ENCODE peak calls at places on chromosomes 5 and 9, in six cellular contexts. G is AG09319, V is fibroblast of lung, Q is AG04450, C is HL-60, K is B cell. T is an unnamed sample.

GRCh38 chr5:96338624-96339023 is 94.4 kb downstream of the PCSK1 start:
- DNase-seq in G (no peak), V (no peak), Q (no peak), C (no peak), K (no peak), T (no peak)

GRCh38 chr5:15798006-15798405 is 298.0 kb downstream of the FBXL7 start:
- DNase-seq in G (no peak), V (peak), Q (no peak), C (no peak), K (no peak), T (no peak)

GRCh38 chr5:54024466-54024865 is 285.9 kb downstream of the ARL15 start:
- DNase-seq in G (no peak), V (peak), Q (peak), C (no peak), K (no peak), T (no peak)

GRCh38 chr9:89806371-89807100 is 201.7 kb downstream of the GADD45G start:
- DNase-seq in G (no peak), V (peak), Q (no peak), C (no peak), K (no peak), T (no peak)

GRCh38 chr5:62596096-62596495 is 17.5 kb downstream of the LRRC70 start:
- DNase-seq in G (no peak), V (no peak), Q (no peak), C (no peak), K (no peak), T (no peak)

GRCh38 chr5:113039229-113039628 is 62.6 kb downstream of the DCP2 start:
- DNase-seq in G (no peak), V (no peak), Q (no peak), C (no peak), K (no peak), T (no peak)

GRCh38 chr9:92669527-92669889 is 423 bp downstream of the IPPK start:
- DNase-seq in G (no peak), V (peak), Q (no peak), C (peak), K (peak), T (peak)

GRCh38 chr5:128905225-128906110 is 59.8 kb upstream of the SLC27A6 start:
- DNase-seq in G (peak), V (peak), Q (peak), C (peak), K (peak), T (peak)

GRCh38 chr9:131279196-131279926 is 3.1 kb upstream of the FAM78A start:
- DNase-seq in G (no peak), V (no peak), Q (no peak), C (no peak), K (no peak), T (no peak)

GRCh38 chr5:142685418-142686209 is at the start of gene FGF1:
- DNase-seq in G (no peak), V (peak), Q (no peak), C (no peak), K (no peak), T (no peak)

GRCh38 chr5:171418982-171419662 is at the start of gene FGF18:
- DNase-seq in G (peak), V (peak), Q (no peak), C (peak), K (peak), T (peak)

GRCh38 chr5:38360323-38361061 is 102.1 kb downstream of the EGFLAM start:
- DNase-seq in G (no peak), V (no peak), Q (no peak), C (no peak), K (no peak), T (no peak)

GRCh38 chr5:67283275-67283987 is 86.8 kb upstream of the CD180 start:
- DNase-seq in G (no peak), V (no peak), Q (no peak), C (no peak), K (no peak), T (no peak)

GRCh38 chr5:113293068-113293571 is 141.7 kb downstream of the TSSK1B start:
- DNase-seq in G (no peak), V (peak), Q (no peak), C (no peak), K (no peak), T (no peak)

GRCh38 chr5:79774855-79775237 is 85.2 kb downstream of the CMYA5 start:
- DNase-seq in G (no peak), V (no peak), Q (no peak), C (no peak), K (no peak), T (no peak)

GRCh38 chr5:120545007-120545406 is 80.9 kb downstream of the PRR16 start:
- DNase-seq in G (no peak), V (no peak), Q (no peak), C (no peak), K (no peak), T (no peak)

GRCh38 chr9:5111696-5112095 is 73.7 kb downstream of the INSL6 start:
- DNase-seq in G (no peak), V (no peak), Q (no peak), C (no peak), K (peak), T (no peak)

GRCh38 chr5:65059681-65060598 is 291.2 kb downstream of the CWC27 start:
- DNase-seq in G (no peak), V (peak), Q (no peak), C (no peak), K (no peak), T (no peak)

GRCh38 chr5:155285673-155286072 is 272.1 kb downstream of the KIF4B start:
- DNase-seq in G (no peak), V (no peak), Q (no peak), C (no peak), K (no peak), T (no peak)

GRCh38 chr5:155293605-155294178 is 280.1 kb downstream of the KIF4B start:
- DNase-seq in G (no peak), V (no peak), Q (no peak), C (no peak), K (no peak), T (no peak)

DNA sequence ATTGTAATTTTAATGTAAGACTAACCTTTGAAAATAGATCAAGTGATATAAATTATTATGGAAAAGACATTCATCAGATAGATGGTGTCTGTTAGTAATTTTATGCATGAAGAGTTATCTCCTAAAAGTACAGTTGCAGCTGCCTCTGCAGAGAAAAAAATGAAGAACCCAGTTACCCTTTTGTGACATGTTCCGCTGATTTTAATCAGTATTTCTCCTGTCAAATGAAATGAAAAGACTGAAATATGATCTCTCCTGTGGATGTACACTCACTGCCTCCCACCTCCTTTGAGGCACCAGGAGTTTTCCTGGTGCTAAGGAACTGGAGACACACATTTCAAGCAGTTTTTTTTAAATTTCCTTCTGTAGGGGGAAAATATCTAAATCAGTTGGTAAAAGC is 277.4 kb downstream of the KIF4B start:
- DNase-seq in G (no peak), V (no peak), Q (no peak), C (no peak), K (no peak), T (no peak)
- TF ChIP-seq CTCF in G (no peak), V (no peak), Q (no peak), C (no peak), K (no peak), T (no peak)

GRCh38 chr9:133463234-133463863 is 3.6 kb downstream of the CACFD1 start:
- DNase-seq in G (no peak), V (no peak), Q (no peak), C (no peak), K (no peak), T (no peak)
- TF ChIP-seq CTCF in G (no peak), V (no peak), Q (no peak), C (no peak), K (no peak), T (peak)

GRCh38 chr9:33816327-33817252 is at the start of gene UBE2R2:
- DNase-seq in G (peak), V (peak), Q (peak), C (peak), K (peak), T (peak)

GRCh38 chr9:33817327-33818166 is 587 bp downstream of the UBE2R2 start:
- DNase-seq in G (no peak), V (peak), Q (no peak), C (peak), K (peak), T (peak)

GRCh38 chr9:33814816-33815215 is 2.1 kb upstream of the UBE2R2 start:
- DNase-seq in G (no peak), V (no peak), Q (no peak), C (no peak), K (no peak), T (no peak)

GRCh38 chr9:33813712-33814641 is 3.0 kb upstream of the UBE2R2 start:
- DNase-seq in G (no peak), V (peak), Q (no peak), C (peak), K (peak), T (peak)

GRCh38 chr9:33815781-33816180 is 1.2 kb upstream of the UBE2R2 start:
- DNase-seq in G (no peak), V (no peak), Q (no peak), C (no peak), K (no peak), T (no peak)
- TF ChIP-seq CTCF in G (no peak), V (no peak), Q (no peak), C (no peak), K (no peak), T (no peak)

DNA sequence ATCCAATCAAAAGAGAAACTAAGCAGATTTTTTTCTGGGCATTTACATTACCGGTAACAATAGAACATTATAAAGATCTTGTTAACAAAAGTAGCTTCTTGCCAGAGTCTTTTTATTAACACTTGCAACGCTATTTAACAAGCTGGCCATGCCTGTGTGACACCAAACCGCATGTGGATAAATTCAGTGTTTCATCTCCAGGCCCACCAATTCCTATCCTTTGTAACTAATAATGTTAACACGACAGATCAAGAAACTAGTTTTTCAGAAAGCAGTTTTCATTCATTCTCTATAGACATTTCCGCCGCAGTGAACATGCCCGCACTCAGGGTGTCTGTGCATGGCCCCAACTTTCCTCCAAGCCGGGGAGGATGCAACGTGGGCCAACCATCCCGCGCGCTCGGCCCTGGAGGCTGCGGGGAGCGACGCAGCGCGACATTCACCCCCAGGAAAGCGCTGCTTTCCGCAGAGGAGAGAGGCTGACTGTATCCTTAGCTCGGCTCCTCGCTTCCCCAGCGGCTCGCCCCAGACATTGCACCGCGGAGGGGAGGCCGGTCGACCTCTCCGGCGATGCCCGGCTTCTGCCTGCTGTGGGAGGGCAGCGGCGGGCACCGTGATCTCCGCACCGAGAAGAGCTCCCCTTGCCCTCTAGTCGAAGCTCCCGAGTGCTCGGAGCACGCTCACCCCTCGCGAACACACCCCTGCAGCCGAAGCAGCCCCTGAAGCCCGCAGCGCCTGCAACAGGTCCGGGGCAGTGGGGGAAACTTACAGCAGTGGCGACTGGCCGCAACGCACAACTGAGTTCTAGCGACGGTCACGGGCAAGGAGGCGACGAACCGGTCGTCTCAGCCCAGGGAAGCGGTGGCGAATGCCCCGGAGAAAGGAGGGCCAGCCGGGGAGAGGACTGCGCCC is 734 bp downstream of the ENC1 start:
- DNase-seq in G (no peak), V (no peak), Q (no peak), C (peak), K (peak), T (peak)
- TF ChIP-seq CTCF in G (peak), V (peak), Q (peak), C (no peak), K (no peak), T (no peak)

DNA sequence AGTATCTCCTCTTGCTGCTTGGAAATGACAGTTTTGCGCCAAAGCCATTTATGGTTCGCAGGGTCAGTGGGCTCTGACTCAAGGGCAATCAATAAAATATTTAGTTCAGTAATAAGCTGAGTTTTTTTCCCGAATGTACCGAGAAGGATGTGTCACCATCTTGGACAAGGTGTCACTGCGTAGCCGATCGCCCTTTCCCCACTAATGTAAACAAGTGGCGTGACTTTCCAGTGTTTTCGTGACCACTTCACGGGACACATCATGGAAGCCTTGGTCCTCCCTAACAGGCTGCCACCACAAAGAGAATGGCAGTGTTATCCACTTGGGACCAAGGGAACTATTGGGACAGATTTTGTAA is 16.4 kb downstream of the ISL1 start:
- DNase-seq in G (no peak), V (no peak), Q (no peak), C (no peak), K (no peak), T (no peak)
- TF ChIP-seq CTCF in G (no peak), V (no peak), Q (no peak), C (no peak), K (no peak), T (no peak)

DNA sequence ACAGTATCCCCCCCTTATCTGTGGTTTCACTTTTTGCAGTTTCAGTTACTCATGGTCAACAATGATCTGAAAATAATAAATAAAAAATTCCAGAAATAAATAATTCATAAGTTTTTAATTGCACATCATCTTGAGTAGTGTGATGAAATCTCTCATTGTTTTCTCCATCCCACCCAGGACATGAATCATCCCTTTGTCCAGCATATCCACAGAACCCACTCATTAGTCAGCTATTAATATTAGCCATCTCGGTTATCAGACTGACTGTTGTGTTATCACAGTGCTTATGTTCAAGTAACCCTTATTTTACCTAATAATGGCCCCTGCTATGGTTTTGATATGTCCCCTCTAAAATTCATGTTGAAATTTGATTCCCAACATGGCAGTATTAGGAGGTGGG is 40.7 kb downstream of the FAM114A2 start:
- DNase-seq in G (no peak), V (peak), Q (no peak), C (no peak), K (no peak), T (no peak)
- TF ChIP-seq CTCF in G (no peak), V (no peak), Q (no peak), C (no peak), K (no peak), T (no peak)

GRCh38 chr5:73434921-73435320 is 13.7 kb downstream of the FOXD1 start:
- DNase-seq in G (no peak), V (no peak), Q (no peak), C (no peak), K (no peak), T (no peak)

GRCh38 chr5:73433982-73434342 is 14.6 kb downstream of the FOXD1 start:
- DNase-seq in G (peak), V (peak), Q (no peak), C (no peak), K (no peak), T (no peak)

GRCh38 chr5:73435640-73436534 is 12.7 kb downstream of the FOXD1 start:
- DNase-seq in G (no peak), V (no peak), Q (no peak), C (no peak), K (no peak), T (no peak)

GRCh38 chr5:73433272-73433981 is 15.2 kb downstream of the FOXD1 start:
- DNase-seq in G (no peak), V (no peak), Q (no peak), C (no peak), K (no peak), T (no peak)

GRCh38 chr5:73434461-73434860 is 14.1 kb downstream of the FOXD1 start:
- DNase-seq in G (no peak), V (no peak), Q (no peak), C (no peak), K (no peak), T (no peak)
- TF ChIP-seq CTCF in G (no peak), V (no peak), Q (no peak), C (no peak), K (no peak), T (no peak)

T was measured in GM10248.